ENCODE peak calls at places on chromosomes 13 and 19, in eight cellular contexts. F is CD8-positive, alpha-beta T cell; Y is left lung; E is esophagus muscularis mucosa; Z is tibial nerve; P is heart right ventricle; O is bronchial epithelial cell; S is IMR-90. I is an unnamed sample. For H3K27me3, the result is how much of the 10 kb centered on the place peaks cover.

GRCh38 chr13:57425531-57425930 is 206.0 kb upstream of the PCDH17 start:
- DNase-seq in O (no peak), P (no peak), Y (no peak), S (no peak), Z (no peak), F (no peak), E (no peak), I (no peak)

GRCh38 chr13:111644750-111645149 is 324.3 kb downstream of the TEX29 start:
- DNase-seq in S (no peak), Y (no peak), E (no peak), F (no peak), O (no peak), Z (no peak), P (no peak), I (no peak)

GRCh38 chr13:23129329-23129728 is 51.5 kb upstream of the SGCG start:
- DNase-seq in S (no peak), F (no peak), E (no peak), Z (no peak), O (no peak), Y (no peak), P (no peak), I (no peak)

GRCh38 chr13:79128158-79128557 is 277.9 kb downstream of the RBM26 start:
- DNase-seq in E (no peak), P (no peak), O (peak), F (no peak), Z (no peak), S (peak), Y (no peak), I (peak)

GRCh38 chr13:29909975-29910674 is 59.7 kb upstream of the UBL3 start:
- DNase-seq in O (peak), S (peak), Y (no peak), Z (no peak), P (no peak), F (no peak), E (no peak), I (no peak)

GRCh38 chr19:39924389-39924788 is 10.0 kb downstream of the FCGBP start:
- DNase-seq in O (no peak), P (no peak), Z (no peak), Y (no peak), F (no peak), E (no peak), S (no peak), I (no peak)

GRCh38 chr13:63198076-63198475 is 1782.4 kb upstream of the PCDH20 start:
- DNase-seq in O (no peak), F (no peak), S (peak), Z (no peak), Y (peak), P (no peak), E (no peak), I (no peak)

GRCh38 chr13:101986316-101986715 is 415.5 kb downstream of the FGF14 start:
- DNase-seq in O (no peak), Y (no peak), F (no peak), Z (no peak), P (no peak), E (no peak), S (no peak), I (no peak)

GRCh38 chr13:78326608-78327007 is 276.7 kb downstream of the POU4F1 start:
- DNase-seq in E (no peak), Y (no peak), S (no peak), P (no peak), F (no peak), O (peak), Z (no peak), I (peak)

GRCh38 chr19:2337329-2337707 is 8.8 kb downstream of the SPPL2B start:
- DNase-seq in E (no peak), Z (no peak), Y (no peak), S (peak), O (no peak), P (no peak), F (no peak), I (no peak)

GRCh38 chr19:47229674-47230121 is 1.3 kb downstream of the BBC3 start:
- DNase-seq in Z (no peak), P (no peak), O (no peak), F (no peak), S (peak), Y (no peak), E (no peak), I (no peak)

GRCh38 chr13:28494537-28494860 is 429 bp downstream of the FLT1 start:
- DNase-seq in P (no peak), E (no peak), S (no peak), Z (no peak), Y (no peak), F (no peak), O (no peak), I (no peak)

GRCh38 chr13:40207110-40207478 is 459.3 kb downstream of the FOXO1 start:
- DNase-seq in O (peak), F (no peak), Z (no peak), S (no peak), P (no peak), Y (no peak), E (no peak), I (peak)

GRCh38 chr13:101942535-101943157 is 459.2 kb downstream of the FGF14 start:
- DNase-seq in S (no peak), Y (no peak), E (no peak), F (no peak), P (no peak), Z (no peak), O (no peak), I (no peak)

GRCh38 chr13:98571955-98572662 is 4.8 kb downstream of the STK24 start:
- DNase-seq in E (no peak), P (no peak), F (no peak), O (peak), S (peak), Y (no peak), Z (no peak), I (no peak)

GRCh38 chr19:46704379-46705076 is 12.4 kb downstream of the PRKD2 start:
- DNase-seq in O (peak), S (no peak), Z (peak), Y (peak), F (peak), P (peak), E (peak), I (peak)

GRCh38 chr13:51804295-51805172 is 571 bp upstream of the DHRS12 start:
- DNase-seq in S (no peak), F (no peak), E (no peak), O (no peak), P (no peak), Z (no peak), Y (no peak), I (no peak)

GRCh38 chr13:70568571-70568970 is 460.3 kb upstream of the KLHL1 start:
- DNase-seq in Y (no peak), E (no peak), Z (no peak), F (no peak), O (peak), S (peak), P (no peak), I (peak)

GRCh38 chr13:95360052-95360451 is 58.8 kb upstream of the ABCC4 start:
- DNase-seq in O (no peak), E (no peak), P (no peak), S (no peak), F (no peak), Y (no peak), Z (no peak), I (no peak)

GRCh38 chr19:45402469-45403070 is 2.3 kb downstream of the PPP1R13L start:
- DNase-seq in E (no peak), S (no peak), F (no peak), Y (no peak), P (peak), O (peak), Z (no peak), I (no peak)

GRCh38 chr13:46961719-46962118 is 64.9 kb upstream of the HTR2A start:
- DNase-seq in S (peak), Z (no peak), F (no peak), E (no peak), P (no peak), Y (no peak), O (peak), I (peak)

GRCh38 chr13:30796833-30797601 is 61.7 kb downstream of the ALOX5AP start:
- DNase-seq in O (peak), S (peak), Y (no peak), P (no peak), E (no peak), F (no peak), Z (no peak), I (no peak)

GRCh38 chr13:29508130-29508873 is 87.2 kb downstream of the SLC7A1 start:
- DNase-seq in F (peak), O (peak), P (peak), E (peak), S (peak), Z (peak), Y (peak), I (peak)

GRCh38 chr13:23378009-23378632 is 55.4 kb downstream of the SACS start:
- DNase-seq in P (no peak), O (peak), Y (no peak), F (no peak), S (peak), Z (no peak), E (no peak), I (peak)

GRCh38 chr19:36255316-36255715 is 40.4 kb downstream of the ZNF146 start:
- DNase-seq in S (no peak), Y (no peak), F (no peak), E (no peak), Z (no peak), O (no peak), P (no peak), I (no peak)

GRCh38 chr13:100363351-100363750 is 225.2 kb downstream of the GGACT start:
- DNase-seq in E (no peak), Y (no peak), S (peak), O (no peak), F (no peak), P (no peak), Z (no peak), I (no peak)

DNA sequence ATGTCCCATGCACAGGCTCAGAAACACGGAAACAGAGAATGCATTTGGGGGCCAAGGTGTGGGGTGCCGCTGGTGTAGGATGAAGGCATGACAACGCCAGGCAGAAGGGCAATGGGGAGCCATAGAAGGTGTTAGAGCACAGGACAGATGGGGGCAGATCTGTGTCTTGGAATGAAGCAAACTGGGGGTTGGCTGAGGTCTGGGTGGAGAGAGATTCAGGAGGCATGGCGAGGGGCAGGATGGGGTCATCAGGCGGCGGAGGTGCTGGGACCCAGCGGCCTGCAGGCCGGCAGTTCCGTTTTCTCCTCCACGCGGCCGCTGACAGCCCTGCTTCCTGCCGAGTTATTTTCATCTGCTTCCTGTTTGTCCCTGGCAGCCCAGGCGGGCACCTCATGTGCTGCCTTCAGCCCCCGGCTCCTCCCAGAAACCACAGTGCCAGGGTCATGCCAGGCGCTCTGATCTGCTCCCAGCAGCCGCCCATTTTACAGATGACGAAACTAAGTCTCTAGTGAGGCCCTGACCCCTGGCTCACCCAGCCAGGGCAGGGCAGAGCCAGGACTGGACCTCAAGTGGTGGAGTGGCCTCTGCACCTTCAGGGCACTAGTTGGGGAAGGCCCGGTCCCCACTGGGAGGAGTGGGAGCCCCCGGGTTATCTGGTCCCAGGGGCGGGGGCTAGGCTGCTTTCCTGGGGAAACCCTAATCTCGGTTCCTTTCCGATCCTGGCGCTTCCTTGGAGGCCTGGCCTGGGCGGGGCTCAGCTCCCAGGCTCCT is 2.2 kb downstream of the ARHGAP45 start:
- DNase-seq in F (peak), Z (no peak), S (no peak), Y (peak), O (no peak), E (peak), P (peak), I (peak)
- H3K4me3 ChIP-seq in F (peak), Z (peak), S (no peak), Y (peak), O (no peak), E (peak), P (peak), I (peak)

GRCh38 chr19:49361438-49362047 is 673 bp downstream of the TEAD2 start:
- DNase-seq in E (peak), Y (peak), Z (peak), F (no peak), O (peak), P (peak), S (peak), I (no peak)

GRCh38 chr19:49362048-49362925 is at the start of gene TEAD2:
- DNase-seq in S (peak), F (no peak), Y (peak), Z (peak), E (peak), P (peak), O (peak), I (no peak)

GRCh38 chr19:49362926-49363264 is 679 bp upstream of the TEAD2 start:
- DNase-seq in E (no peak), F (no peak), S (peak), O (no peak), Y (peak), P (peak), Z (no peak), I (no peak)

GRCh38 chr19:49364083-49364687 is 508 bp downstream of the DKKL1 start:
- DNase-seq in P (peak), Y (no peak), F (no peak), E (no peak), S (no peak), O (no peak), Z (no peak), I (no peak)

GRCh38 chr19:49363265-49364082 is at the start of gene DKKL1:
- DNase-seq in S (peak), Z (peak), Y (peak), P (peak), E (peak), O (peak), F (peak), I (no peak)
- TF ChIP-seq CTCF in S (peak), Z (peak), Y (no peak), P (no peak), E (peak), O (peak), F (no peak), I (no peak)

GRCh38 chr19:8363803-8364771 is at the start of gene ANGPTL4:
- DNase-seq in Y (no peak), F (peak), S (peak), O (peak), P (peak), E (peak), Z (peak), I (peak)
- H3K27me3 ChIP-seq in Y (half or more), F (under half), S (under half), O (under half), P (under half), E (under half), Z (under half), I (under half)

GRCh38 chr19:17556995-17557394 is 1.5 kb downstream of the COLGALT1 start:
- DNase-seq in Y (no peak), E (no peak), S (no peak), O (no peak), P (no peak), Z (no peak), F (no peak), I (no peak)
- H3K4me3 ChIP-seq in Y (peak), E (peak), S (no peak), O (no peak), P (peak), Z (peak), F (no peak), I (peak)

GRCh38 chr13:92074658-92075057 is 676.2 kb downstream of the GPC5 start:
- DNase-seq in E (no peak), S (no peak), P (no peak), F (no peak), Y (no peak), O (peak), Z (no peak), I (peak)
- TF ChIP-seq CTCF in E (peak), S (no peak), P (peak), F (no peak), Y (no peak), O (no peak), Z (no peak), I (no peak)